ENCODE peak calls at places on chromosomes 5 and 9, in five cellular contexts. One of them, this sample, is unnamed.

GRCh38 chr5:102857090-102857818 is 102.1 kb downstream of the PAM start:
- DNase-seq in H1: no peak
- DNase-seq in uterus: peak; percentile 49
- DNase-seq in adrenal gland: peak; percentile 47
- DNase-seq in sigmoid colon: peak; percentile 91
- DNase-seq in this sample: no peak

GRCh38 chr9:61667559-61668121 is 477.8 kb downstream of the SPATA31A7 start:
- DNase-seq in H1: no peak
- DNase-seq in uterus: no peak
- DNase-seq in adrenal gland: no peak
- DNase-seq in sigmoid colon: peak; percentile 62
- DNase-seq in this sample: peak; percentile 64

GRCh38 chr9:19378647-19379046 is 1.4 kb downstream of the RPS6 start:
- DNase-seq in H1: no peak
- DNase-seq in uterus: no peak
- DNase-seq in adrenal gland: no peak
- DNase-seq in sigmoid colon: no peak
- DNase-seq in this sample: no peak

GRCh38 chr9:15693701-15694100 is 140.9 kb downstream of the CCDC171 start:
- DNase-seq in H1: no peak
- DNase-seq in uterus: no peak
- DNase-seq in adrenal gland: no peak
- DNase-seq in sigmoid colon: no peak
- DNase-seq in this sample: no peak

GRCh38 chr5:139422307-139422893 is 16.9 kb downstream of the DNAJC18 start:
- DNase-seq in H1: peak; percentile 56
- DNase-seq in uterus: no peak
- DNase-seq in adrenal gland: peak; percentile 64
- DNase-seq in sigmoid colon: no peak
- DNase-seq in this sample: no peak

GRCh38 chr5:22577006-22577405 is 276.1 kb downstream of the CDH12 start:
- DNase-seq in H1: no peak
- DNase-seq in uterus: no peak
- DNase-seq in adrenal gland: no peak
- DNase-seq in sigmoid colon: no peak
- DNase-seq in this sample: no peak

GRCh38 chr5:143968071-143968878 is 156.3 kb downstream of the HMHB1 start:
- DNase-seq in H1: no peak
- DNase-seq in uterus: no peak
- DNase-seq in adrenal gland: no peak
- DNase-seq in sigmoid colon: no peak
- DNase-seq in this sample: no peak

GRCh38 chr5:133225671-133226152 is 173.9 kb downstream of the HSPA4 start:
- DNase-seq in H1: no peak
- DNase-seq in uterus: peak; percentile 25
- DNase-seq in adrenal gland: no peak
- DNase-seq in sigmoid colon: peak; percentile 71
- DNase-seq in this sample: no peak

GRCh38 chr9:89421595-89421994 is 76.3 kb downstream of the SEMA4D start:
- DNase-seq in H1: no peak
- DNase-seq in uterus: no peak
- DNase-seq in adrenal gland: no peak
- DNase-seq in sigmoid colon: no peak
- DNase-seq in this sample: no peak

GRCh38 chr5:10607666-10608442 is 44.0 kb downstream of the ANKRD33B start:
- DNase-seq in H1: no peak
- DNase-seq in uterus: peak; percentile 45
- DNase-seq in adrenal gland: peak; percentile 44
- DNase-seq in sigmoid colon: peak; percentile 80
- DNase-seq in this sample: no peak

GRCh38 chr9:120755827-120756434 is 37.3 kb downstream of the FBXW2 start:
- DNase-seq in H1: peak; percentile 85
- DNase-seq in uterus: peak; percentile 47
- DNase-seq in adrenal gland: peak; percentile 61
- DNase-seq in sigmoid colon: no peak
- DNase-seq in this sample: no peak

GRCh38 chr5:72346396-72346795 is 26.2 kb downstream of the PTCD2 start:
- DNase-seq in H1: no peak
- DNase-seq in uterus: no peak
- DNase-seq in adrenal gland: peak; percentile 24
- DNase-seq in sigmoid colon: no peak
- DNase-seq in this sample: no peak

GRCh38 chr9:106883626-106884190 is 20.7 kb downstream of the ZNF462 start:
- DNase-seq in H1: no peak
- DNase-seq in uterus: no peak
- DNase-seq in adrenal gland: no peak
- DNase-seq in sigmoid colon: no peak
- DNase-seq in this sample: no peak

GRCh38 chr9:98851730-98852462 is 44.4 kb downstream of the GALNT12 start:
- DNase-seq in H1: no peak
- DNase-seq in uterus: no peak
- DNase-seq in adrenal gland: no peak
- DNase-seq in sigmoid colon: no peak
- DNase-seq in this sample: no peak

GRCh38 chr9:108184941-108185340 is 670.8 kb downstream of the ACTL7B start:
- DNase-seq in H1: no peak
- DNase-seq in uterus: no peak
- DNase-seq in adrenal gland: no peak
- DNase-seq in sigmoid colon: no peak
- DNase-seq in this sample: no peak

GRCh38 chr9:76729980-76730737 is 34.1 kb upstream of the PCA3 start:
- DNase-seq in H1: no peak
- DNase-seq in uterus: no peak
- DNase-seq in adrenal gland: no peak
- DNase-seq in sigmoid colon: no peak
- DNase-seq in this sample: no peak

GRCh38 chr9:127140181-127140580 is 17.7 kb upstream of the ANGPTL2 start:
- DNase-seq in H1: no peak
- DNase-seq in uterus: no peak
- DNase-seq in adrenal gland: no peak
- DNase-seq in sigmoid colon: no peak
- DNase-seq in this sample: no peak

GRCh38 chr5:122035913-122036312 is 42.1 kb downstream of the LOX start:
- DNase-seq in H1: no peak
- DNase-seq in uterus: no peak
- DNase-seq in adrenal gland: peak; percentile 31
- DNase-seq in sigmoid colon: no peak
- DNase-seq in this sample: no peak

GRCh38 chr5:16704945-16705344 is 88.1 kb upstream of the RETREG1 start:
- DNase-seq in H1: no peak
- DNase-seq in uterus: no peak
- DNase-seq in adrenal gland: no peak
- DNase-seq in sigmoid colon: no peak
- DNase-seq in this sample: no peak

GRCh38 chr9:136858844-136859757 is 7.0 kb downstream of the MAMDC4 start:
- DNase-seq in H1: peak; percentile 46
- DNase-seq in uterus: peak; percentile 52
- DNase-seq in adrenal gland: peak; percentile 95
- DNase-seq in sigmoid colon: peak; percentile 87
- DNase-seq in this sample: no peak

GRCh38 chr5:39547548-39548154 is 122.9 kb upstream of the DAB2 start:
- DNase-seq in H1: no peak
- DNase-seq in uterus: peak; percentile 34
- DNase-seq in adrenal gland: peak; percentile 66
- DNase-seq in sigmoid colon: no peak
- DNase-seq in this sample: no peak

GRCh38 chr9:109381011-109381729 is 60.3 kb upstream of the EPB41L4B start:
- DNase-seq in H1: no peak
- DNase-seq in uterus: no peak
- DNase-seq in adrenal gland: peak; percentile 75
- DNase-seq in sigmoid colon: no peak
- DNase-seq in this sample: no peak

GRCh38 chr9:90053027-90053426 is 448.2 kb downstream of the GADD45G start:
- DNase-seq in H1: peak; percentile 77
- DNase-seq in uterus: no peak
- DNase-seq in adrenal gland: peak; percentile 26
- DNase-seq in sigmoid colon: no peak
- DNase-seq in this sample: no peak

GRCh38 chr5:172701336-172702061 is 60.4 kb downstream of the NEURL1B start:
- DNase-seq in H1: no peak
- DNase-seq in uterus: no peak
- DNase-seq in adrenal gland: no peak
- DNase-seq in sigmoid colon: peak; percentile 60
- DNase-seq in this sample: no peak

GRCh38 chr9:124180557-124180956 is 77.2 kb upstream of the NEK6 start:
- DNase-seq in H1: no peak
- DNase-seq in uterus: no peak
- DNase-seq in adrenal gland: peak; percentile 41
- DNase-seq in sigmoid colon: peak; percentile 73
- DNase-seq in this sample: no peak

GRCh38 chr9:127057970-127058644 is 64.3 kb downstream of the ANGPTL2 start:
- DNase-seq in H1: no peak
- DNase-seq in uterus: no peak
- DNase-seq in adrenal gland: peak; percentile 54
- DNase-seq in sigmoid colon: no peak
- DNase-seq in this sample: peak; percentile 81

GRCh38 chr9:18638448-18639249 is 164.7 kb downstream of the ADAMTSL1 start:
- DNase-seq in H1: no peak
- DNase-seq in uterus: no peak
- DNase-seq in adrenal gland: no peak
- DNase-seq in sigmoid colon: no peak
- DNase-seq in this sample: no peak

GRCh38 chr5:158513490-158514301 is 586.0 kb downstream of the EBF1 start:
- DNase-seq in H1: no peak
- DNase-seq in uterus: no peak
- DNase-seq in adrenal gland: no peak
- DNase-seq in sigmoid colon: no peak
- DNase-seq in this sample: no peak

GRCh38 chr5:322942-323879 is 1.7 kb downstream of the AHRR start:
- DNase-seq in H1: peak; percentile 52
- DNase-seq in uterus: no peak
- DNase-seq in adrenal gland: no peak
- DNase-seq in sigmoid colon: no peak
- DNase-seq in this sample: no peak
- H3K27me3 ChIP-seq in H1: peaks cover 38% of the 10 kb centered on the region
- H3K27me3 ChIP-seq in uterus: peaks cover 9% of the 10 kb centered on the region
- H3K27me3 ChIP-seq in adrenal gland: peaks cover 18% of the 10 kb centered on the region
- H3K27me3 ChIP-seq in sigmoid colon: peaks cover 66% of the 10 kb centered on the region
- H3K27me3 ChIP-seq in this sample: no peaks in the 10 kb centered on the region

DNA sequence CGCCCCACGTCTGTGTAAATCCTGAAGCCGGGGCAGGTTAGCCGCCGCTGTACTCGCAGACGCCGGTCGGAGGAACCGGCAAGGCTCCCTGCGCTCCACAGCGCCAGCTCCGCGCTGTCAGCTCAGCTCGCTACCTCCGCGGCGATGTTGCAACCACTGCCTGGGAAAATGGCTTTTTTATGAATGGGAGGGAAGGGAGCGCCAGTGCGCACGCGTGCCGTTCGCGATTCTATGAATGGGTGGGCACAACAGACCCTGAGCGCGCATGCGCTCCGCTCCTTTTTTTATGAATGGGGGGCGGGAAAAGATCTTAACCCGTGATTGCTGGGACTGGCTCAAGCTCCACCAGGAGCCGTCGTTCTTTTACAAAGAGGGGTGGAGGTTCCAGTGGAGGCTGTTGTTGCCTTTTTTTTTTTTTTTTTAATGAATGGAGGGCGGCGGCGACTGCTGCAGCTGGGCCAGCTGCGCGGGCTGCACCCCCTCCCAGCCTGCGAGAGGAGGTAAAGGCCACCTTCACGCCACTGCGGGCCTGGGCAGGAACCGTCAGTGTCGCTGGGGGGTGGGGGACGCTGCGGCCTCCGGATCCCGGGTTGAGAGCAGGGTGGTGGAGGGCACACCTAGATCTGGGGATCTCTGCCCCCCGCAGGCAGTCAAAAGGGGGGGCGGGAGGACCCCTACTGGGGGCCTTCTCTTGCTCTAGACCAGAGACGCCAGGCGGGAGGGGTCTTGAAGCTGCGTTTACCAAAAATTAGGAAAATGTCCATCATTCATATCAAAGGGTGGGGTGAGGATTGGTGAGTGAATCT is at the start of gene SPRY4:
- DNase-seq in H1: peak; percentile 94
- DNase-seq in uterus: peak; percentile 94
- DNase-seq in adrenal gland: peak; percentile 94
- DNase-seq in sigmoid colon: peak; percentile 97
- DNase-seq in this sample: no peak
- TF ChIP-seq POLR2A in H1: no peak
- TF ChIP-seq POLR2A in uterus: peak; percentile 85
- TF ChIP-seq POLR2A in adrenal gland: peak; percentile 98
- TF ChIP-seq POLR2A in sigmoid colon: no peak
- TF ChIP-seq POLR2A in this sample: no peak

DNA sequence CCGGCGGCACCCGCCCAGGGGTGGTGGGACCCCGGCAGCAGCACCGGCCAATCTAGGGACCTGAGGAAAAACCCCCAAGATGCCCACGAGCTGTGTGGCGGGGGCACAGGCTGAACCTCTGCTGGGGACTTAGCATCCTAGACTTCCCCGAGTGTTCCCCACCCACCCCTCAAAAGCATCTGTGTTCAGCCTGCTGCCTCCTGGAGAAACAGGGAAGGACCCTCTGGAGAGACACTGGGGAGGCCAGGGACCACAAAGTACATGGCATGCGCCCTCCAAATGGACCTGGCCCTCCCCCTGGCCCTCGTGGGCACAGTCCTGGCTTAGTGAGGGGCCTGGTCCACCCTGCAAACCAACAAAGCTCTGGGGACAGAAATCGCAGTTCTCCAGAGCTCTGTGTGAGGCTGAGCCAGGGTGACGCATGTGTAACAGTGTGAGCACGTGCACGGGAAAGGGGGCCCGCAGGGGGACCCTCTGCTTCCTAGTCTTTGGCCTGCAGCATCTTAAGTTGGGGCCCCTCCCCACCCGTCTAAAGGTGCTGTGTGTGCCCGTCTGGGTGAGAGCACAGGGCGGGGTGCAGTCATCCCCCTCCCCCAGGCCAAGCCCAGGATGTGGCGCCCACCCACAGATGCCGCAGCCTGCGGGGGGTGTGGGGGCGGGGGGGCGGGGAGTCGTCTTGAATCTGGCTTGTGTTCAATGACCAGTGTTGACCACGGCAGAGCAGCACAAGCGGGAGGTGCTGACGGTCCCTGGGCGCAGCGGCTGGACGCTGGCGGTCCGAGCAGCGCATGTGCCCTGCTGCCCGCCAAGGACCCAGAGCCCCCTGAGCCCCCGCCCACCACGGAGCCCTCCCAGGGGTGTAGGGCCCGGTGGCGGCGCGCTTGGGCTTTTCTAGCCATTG is 668 bp upstream of the KCNT1 start:
- DNase-seq in H1: no peak
- DNase-seq in uterus: no peak
- DNase-seq in adrenal gland: no peak
- DNase-seq in sigmoid colon: no peak
- DNase-seq in this sample: no peak
- H3K27me3 ChIP-seq in H1: no peaks in the 10 kb centered on the region
- H3K27me3 ChIP-seq in uterus: peaks cover 4% of the 10 kb centered on the region
- H3K27me3 ChIP-seq in adrenal gland: peaks cover 24% of the 10 kb centered on the region
- H3K27me3 ChIP-seq in sigmoid colon: peaks cover 57% of the 10 kb centered on the region
- H3K27me3 ChIP-seq in this sample: no peaks in the 10 kb centered on the region

DNA sequence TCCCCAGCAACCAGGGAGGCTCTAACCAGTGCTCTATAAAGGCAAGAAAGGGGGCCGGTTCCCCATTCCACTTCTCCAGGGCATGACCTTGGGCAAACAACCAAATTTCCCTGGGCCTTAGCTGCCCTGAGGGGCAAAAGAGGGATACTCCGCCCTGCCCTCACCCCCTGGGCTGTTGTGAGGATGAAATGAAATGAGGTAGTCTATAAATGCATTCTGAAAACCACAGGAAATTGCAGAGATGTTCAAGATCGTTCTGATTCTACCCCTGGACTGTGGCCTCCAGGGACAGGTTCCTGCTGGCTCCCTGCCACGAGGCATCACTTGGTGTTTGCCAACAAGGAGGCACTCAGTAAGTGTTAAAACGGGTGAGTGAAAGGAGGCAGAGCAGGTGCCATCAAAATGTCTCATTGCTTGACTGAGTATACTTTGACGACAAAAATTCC is 5.7 kb downstream of the RAPGEF1 start:
- DNase-seq in H1: no peak
- DNase-seq in uterus: no peak
- DNase-seq in adrenal gland: peak; percentile 52
- DNase-seq in sigmoid colon: no peak
- DNase-seq in this sample: no peak
- TF ChIP-seq POLR2A in H1: no peak
- TF ChIP-seq POLR2A in uterus: no peak
- TF ChIP-seq POLR2A in adrenal gland: no peak
- TF ChIP-seq POLR2A in sigmoid colon: no peak
- TF ChIP-seq POLR2A in this sample: no peak